ENCODE peak calls at places on chromosomes 6 and 20, in six cellular contexts. I, M, H, G, C and E are unnamed samples.

GRCh38 chr6:37099442-37099841 is 70.5 kb upstream of the PIM1 start:
- DNase-seq in I (peak), M (no peak), H (no peak), G (no peak), C (no peak), E (no peak)

GRCh38 chr6:75438186-75438880 is 55.3 kb downstream of the FILIP1 start:
- DNase-seq in I (no peak), M (peak), H (no peak), G (no peak), C (no peak), E (no peak)

GRCh38 chr20:37945034-37945660 is 42.2 kb downstream of the VSTM2L start:
- DNase-seq in I (no peak), M (no peak), H (no peak), G (no peak), C (no peak), E (peak)

GRCh38 chr6:141443668-141444067 is 689.1 kb upstream of the GJE1 start:
- DNase-seq in I (no peak), M (no peak), H (no peak), G (no peak), C (no peak), E (no peak)

GRCh38 chr20:44079291-44079690 is 107.7 kb downstream of the JPH2 start:
- DNase-seq in I (no peak), M (no peak), H (no peak), G (no peak), C (no peak), E (no peak)

GRCh38 chr6:161367472-161367871 is 93.6 kb upstream of the AGPAT4 start:
- DNase-seq in I (no peak), M (no peak), H (no peak), G (no peak), C (no peak), E (no peak)

GRCh38 chr6:6724319-6725119 is 136.0 kb downstream of the LY86 start:
- DNase-seq in I (peak), M (peak), H (peak), G (peak), C (peak), E (peak)

GRCh38 chr20:49916146-49917002 is 1.0 kb upstream of the SPATA2 start:
- DNase-seq in I (peak), M (no peak), H (peak), G (no peak), C (no peak), E (peak)

GRCh38 chr20:49656304-49656703 is 57.4 kb downstream of the B4GALT5 start:
- DNase-seq in I (no peak), M (peak), H (no peak), G (no peak), C (no peak), E (peak)